ENCODE peak calls at places on chromosomes 3 and 15, in six cellular contexts. D, R, U, W, O and M are unnamed samples.

GRCh38 chr3:170741756-170742530 is 128.1 kb downstream of the RPL22L1 start:
- DNase-seq in D (no peak), R (no peak), U (no peak), W (no peak), O (no peak), M (no peak)

GRCh38 chr3:124607163-124607562 is 123.1 kb upstream of the UMPS start:
- DNase-seq in D (no peak), R (no peak), U (no peak), W (no peak), O (no peak), M (no peak)

GRCh38 chr3:188526057-188526456 is 372.1 kb downstream of the LPP start:
- DNase-seq in D (no peak), R (no peak), U (peak; percentile 55), W (no peak), O (no peak), M (no peak)

GRCh38 chr15:45829336-45830153 is 194.7 kb downstream of the SQOR start:
- DNase-seq in D (no peak), R (no peak), U (no peak), W (no peak), O (no peak), M (peak; percentile 36)

GRCh38 chr3:50583897-50584296 is 14.6 kb downstream of the HEMK1 start:
- DNase-seq in D (peak; percentile 89), R (peak; percentile 78), U (peak; percentile 56), W (no peak), O (peak; percentile 91), M (no peak)

GRCh38 chr3:59443618-59444292 is 393.9 kb upstream of the CFAP20DC start:
- DNase-seq in D (no peak), R (no peak), U (no peak), W (no peak), O (no peak), M (no peak)

GRCh38 chr3:181302960-181303359 is 313.4 kb upstream of the DNAJC19 start:
- DNase-seq in D (no peak), R (no peak), U (no peak), W (no peak), O (no peak), M (no peak)

GRCh38 chr3:119632829-119633228 is 27.6 kb downstream of the POPDC2 start:
- DNase-seq in D (no peak), R (no peak), U (no peak), W (no peak), O (no peak), M (no peak)

GRCh38 chr15:40764766-40765136 is 883 bp downstream of the GCHFR start:
- DNase-seq in D (no peak), R (no peak), U (no peak), W (no peak), O (no peak), M (no peak)
- H3K4me3 ChIP-seq in D (no peak overlapping the region), R (no peak overlapping the region), U (peak overlapping the region; percentile 7), W (peak overlapping the region; percentile 68), O (peak overlapping the region; percentile 70), M (peak overlapping the region; percentile 78)

GRCh38 chr15:101056366-101057334 is 137.5 kb downstream of the LRRK1 start:
- DNase-seq in D (no peak), R (peak; percentile 2), U (no peak), W (no peak), O (peak; percentile 57), M (peak; percentile 55)

GRCh38 chr15:101060576-101061551 is 141.7 kb downstream of the LRRK1 start:
- DNase-seq in D (no peak), R (no peak), U (no peak), W (no peak), O (peak; percentile 50), M (peak; percentile 69)

GRCh38 chr15:101057841-101058407 is 138.8 kb downstream of the LRRK1 start:
- DNase-seq in D (no peak), R (peak; percentile 3), U (peak; percentile 26), W (no peak), O (peak; percentile 52), M (peak; percentile 15)

GRCh38 chr15:101059381-101060341 is 140.5 kb downstream of the LRRK1 start:
- DNase-seq in D (no peak), R (no peak), U (no peak), W (no peak), O (peak; percentile 36), M (peak; percentile 64)

GRCh38 chr15:101058735-101059134 is 139.6 kb downstream of the LRRK1 start:
- DNase-seq in D (no peak), R (no peak), U (no peak), W (no peak), O (peak; percentile 32), M (peak; percentile 10)
- H3K36me3 ChIP-seq in D (peaks cover 79% of the 10 kb centered on the region), R (peaks cover 80% of the 10 kb centered on the region), U (no peaks in the 10 kb centered on the region), W (no peaks in the 10 kb centered on the region), O (peaks cover 92% of the 10 kb centered on the region), M (no peaks in the 10 kb centered on the region)

DNA sequence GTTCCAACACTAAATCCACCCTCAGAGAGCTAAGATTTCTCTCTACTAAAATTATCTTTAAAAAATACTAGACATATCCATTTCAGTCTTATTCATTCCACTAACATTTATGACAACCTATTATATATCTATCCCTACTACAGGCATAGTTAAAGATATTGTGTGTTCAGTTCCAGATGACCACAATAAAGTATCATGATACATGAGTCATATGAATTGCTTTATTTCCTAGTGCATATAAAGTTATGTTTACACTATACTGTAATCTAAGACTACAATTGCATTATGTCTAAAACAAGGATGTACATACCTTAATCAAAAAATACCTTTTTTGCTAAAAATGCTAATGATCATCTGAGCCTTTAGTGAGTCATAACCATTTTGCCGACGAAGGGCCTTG is 19.4 kb downstream of the SHOX2 start:
- DNase-seq in D (no peak), R (no peak), U (no peak), W (no peak), O (no peak), M (no peak)
- H3K27me3 ChIP-seq in D (peaks cover 51% of the 10 kb centered on the region), R (no peaks in the 10 kb centered on the region), U (peaks cover 2% of the 10 kb centered on the region), W (no peaks in the 10 kb centered on the region), O (peaks cover 32% of the 10 kb centered on the region), M (no peaks in the 10 kb centered on the region)

GRCh38 chr15:33152502-33153109 is 41.9 kb downstream of the FMN1 start:
- DNase-seq in D (no peak), R (no peak), U (no peak), W (no peak), O (no peak), M (no peak)

GRCh38 chr15:33156021-33156420 is 38.5 kb downstream of the FMN1 start:
- DNase-seq in D (no peak), R (no peak), U (no peak), W (no peak), O (no peak), M (no peak)

GRCh38 chr15:33157636-33158035 is 36.9 kb downstream of the FMN1 start:
- DNase-seq in D (no peak), R (no peak), U (no peak), W (no peak), O (no peak), M (no peak)

GRCh38 chr15:33153548-33153947 is 41.0 kb downstream of the FMN1 start:
- DNase-seq in D (no peak), R (no peak), U (no peak), W (no peak), O (no peak), M (no peak)

DNA sequence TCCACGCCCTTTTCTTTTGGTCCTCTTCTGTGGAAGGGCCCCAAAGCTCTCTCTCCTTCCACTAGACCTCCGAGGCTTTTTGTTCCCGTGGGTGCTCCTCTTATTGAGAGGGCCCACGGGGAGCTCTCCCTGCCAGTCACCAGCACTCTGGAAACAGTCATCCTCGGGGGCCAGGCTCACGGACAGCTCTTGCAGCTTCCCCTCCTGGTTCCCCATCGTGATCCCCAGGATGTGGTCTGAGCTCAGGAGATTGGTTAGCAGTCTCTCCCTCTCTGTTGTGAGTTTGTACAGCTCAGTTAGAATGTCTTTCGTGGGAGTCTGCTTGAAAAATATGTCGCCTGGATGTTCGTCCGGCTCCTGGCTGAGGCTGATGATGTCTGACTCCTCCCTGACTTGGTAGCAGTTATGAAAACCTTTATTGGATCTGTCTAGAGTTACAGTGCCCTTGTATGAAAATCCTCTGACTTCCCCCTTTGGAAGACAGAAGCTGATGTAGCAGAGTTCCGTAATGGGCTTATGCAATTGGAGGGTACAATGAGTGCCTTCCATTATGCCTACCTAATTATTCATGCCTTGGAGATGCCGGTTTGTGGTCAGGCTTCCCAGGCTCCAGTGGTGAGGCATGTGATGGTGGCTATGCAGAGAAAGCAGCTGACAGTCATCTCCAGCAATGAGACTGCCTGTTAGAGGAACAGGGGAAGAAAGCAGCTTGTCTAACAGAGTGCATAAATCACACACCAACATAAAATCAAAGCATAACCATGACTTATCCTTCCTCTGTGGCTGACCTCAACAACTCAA is 39.9 kb downstream of the FMN1 start:
- DNase-seq in D (peak; percentile 66), R (peak; percentile 68), U (peak; percentile 83), W (no peak), O (no peak), M (no peak)
- H3K4me3 ChIP-seq in D (no peak overlapping the region), R (no peak overlapping the region), U (no peak overlapping the region), W (no peak overlapping the region), O (peak overlapping the region; percentile 35), M (no peak overlapping the region)